ENCODE peak calls at places on chromosomes 6 and 20, in nine cellular contexts. One of them, this sample, is unnamed.

GRCh38 chr6:7537560-7538174 is 3.8 kb upstream of the DSP start:
- DNase-seq in fibroblast of lung: no peak
- DNase-seq in cardiac fibroblast: no peak
- DNase-seq in mesendoderm: no peak
- DNase-seq in activated CD4-positive, alpha-beta T cell treated with anti-CD3 and anti-CD28 coated beads, Interleukin-2, amount 10 ng/mL, durations not matched to agents 7 days and 5 days: no peak
- DNase-seq in occipital lobe: no peak
- DNase-seq in left ventricle myocardium inferior: no peak
- DNase-seq in posterior cingulate gyrus: no peak
- DNase-seq in tibial nerve: no peak
- DNase-seq in this sample: no peak

GRCh38 chr20:7754102-7754501 is 186.2 kb downstream of the HAO1 start:
- DNase-seq in fibroblast of lung: peak
- DNase-seq in cardiac fibroblast: no peak
- DNase-seq in mesendoderm: no peak
- DNase-seq in activated CD4-positive, alpha-beta T cell treated with anti-CD3 and anti-CD28 coated beads, Interleukin-2, amount 10 ng/mL, durations not matched to agents 7 days and 5 days: no peak
- DNase-seq in occipital lobe: no peak
- DNase-seq in left ventricle myocardium inferior: no peak
- DNase-seq in posterior cingulate gyrus: no peak
- DNase-seq in tibial nerve: no peak
- DNase-seq in this sample: no peak

GRCh38 chr6:79607000-79607399 is 24.1 kb upstream of the SH3BGRL2 start:
- DNase-seq in fibroblast of lung: peak
- DNase-seq in cardiac fibroblast: no peak
- DNase-seq in mesendoderm: no peak
- DNase-seq in activated CD4-positive, alpha-beta T cell treated with anti-CD3 and anti-CD28 coated beads, Interleukin-2, amount 10 ng/mL, durations not matched to agents 7 days and 5 days: no peak
- DNase-seq in occipital lobe: no peak
- DNase-seq in left ventricle myocardium inferior: no peak
- DNase-seq in posterior cingulate gyrus: no peak
- DNase-seq in tibial nerve: no peak
- DNase-seq in this sample: no peak

GRCh38 chr6:44512868-44513641 is 125.5 kb downstream of the CDC5L start:
- DNase-seq in fibroblast of lung: peak
- DNase-seq in cardiac fibroblast: no peak
- DNase-seq in mesendoderm: no peak
- DNase-seq in activated CD4-positive, alpha-beta T cell treated with anti-CD3 and anti-CD28 coated beads, Interleukin-2, amount 10 ng/mL, durations not matched to agents 7 days and 5 days: no peak
- DNase-seq in occipital lobe: no peak
- DNase-seq in left ventricle myocardium inferior: no peak
- DNase-seq in posterior cingulate gyrus: peak
- DNase-seq in tibial nerve: no peak
- DNase-seq in this sample: no peak

GRCh38 chr6:145025488-145025887 is 709.8 kb downstream of the EPM2A start:
- DNase-seq in fibroblast of lung: no peak
- DNase-seq in cardiac fibroblast: no peak
- DNase-seq in mesendoderm: no peak
- DNase-seq in activated CD4-positive, alpha-beta T cell treated with anti-CD3 and anti-CD28 coated beads, Interleukin-2, amount 10 ng/mL, durations not matched to agents 7 days and 5 days: no peak
- DNase-seq in occipital lobe: no peak
- DNase-seq in left ventricle myocardium inferior: no peak
- DNase-seq in posterior cingulate gyrus: no peak
- DNase-seq in tibial nerve: no peak
- DNase-seq in this sample: no peak

GRCh38 chr20:22048241-22048640 is 342.8 kb downstream of the PAX1 start:
- DNase-seq in fibroblast of lung: no peak
- DNase-seq in cardiac fibroblast: no peak
- DNase-seq in mesendoderm: no peak
- DNase-seq in activated CD4-positive, alpha-beta T cell treated with anti-CD3 and anti-CD28 coated beads, Interleukin-2, amount 10 ng/mL, durations not matched to agents 7 days and 5 days: no peak
- DNase-seq in occipital lobe: no peak
- DNase-seq in left ventricle myocardium inferior: no peak
- DNase-seq in posterior cingulate gyrus: no peak
- DNase-seq in tibial nerve: no peak
- DNase-seq in this sample: no peak

GRCh38 chr20:47392015-47392720 is 35.7 kb upstream of the ZMYND8 start:
- DNase-seq in fibroblast of lung: peak
- DNase-seq in cardiac fibroblast: peak
- DNase-seq in mesendoderm: peak
- DNase-seq in activated CD4-positive, alpha-beta T cell treated with anti-CD3 and anti-CD28 coated beads, Interleukin-2, amount 10 ng/mL, durations not matched to agents 7 days and 5 days: no peak
- DNase-seq in occipital lobe: peak
- DNase-seq in left ventricle myocardium inferior: peak
- DNase-seq in posterior cingulate gyrus: peak
- DNase-seq in tibial nerve: no peak
- DNase-seq in this sample: no peak

GRCh38 chr20:33761698-33762250 is 30.0 kb downstream of the ZNF341 start:
- DNase-seq in fibroblast of lung: no peak
- DNase-seq in cardiac fibroblast: no peak
- DNase-seq in mesendoderm: no peak
- DNase-seq in activated CD4-positive, alpha-beta T cell treated with anti-CD3 and anti-CD28 coated beads, Interleukin-2, amount 10 ng/mL, durations not matched to agents 7 days and 5 days: no peak
- DNase-seq in occipital lobe: no peak
- DNase-seq in left ventricle myocardium inferior: no peak
- DNase-seq in posterior cingulate gyrus: peak
- DNase-seq in tibial nerve: no peak
- DNase-seq in this sample: no peak

GRCh38 chr6:46925563-46926253 is 4.0 kb upstream of the ADGRF5 start:
- DNase-seq in fibroblast of lung: peak
- DNase-seq in cardiac fibroblast: peak
- DNase-seq in mesendoderm: no peak
- DNase-seq in activated CD4-positive, alpha-beta T cell treated with anti-CD3 and anti-CD28 coated beads, Interleukin-2, amount 10 ng/mL, durations not matched to agents 7 days and 5 days: no peak
- DNase-seq in occipital lobe: no peak
- DNase-seq in left ventricle myocardium inferior: no peak
- DNase-seq in posterior cingulate gyrus: no peak
- DNase-seq in tibial nerve: peak
- DNase-seq in this sample: no peak

GRCh38 chr20:45229264-45230056 is 8.3 kb downstream of the SEMG2 start:
- DNase-seq in fibroblast of lung: no peak
- DNase-seq in cardiac fibroblast: peak
- DNase-seq in mesendoderm: peak
- DNase-seq in activated CD4-positive, alpha-beta T cell treated with anti-CD3 and anti-CD28 coated beads, Interleukin-2, amount 10 ng/mL, durations not matched to agents 7 days and 5 days: peak
- DNase-seq in occipital lobe: no peak
- DNase-seq in left ventricle myocardium inferior: no peak
- DNase-seq in posterior cingulate gyrus: no peak
- DNase-seq in tibial nerve: no peak
- DNase-seq in this sample: no peak

GRCh38 chr20:34708621-34709043 is 4.5 kb downstream of the TP53INP2 start:
- DNase-seq in fibroblast of lung: peak
- DNase-seq in cardiac fibroblast: peak
- DNase-seq in mesendoderm: peak
- DNase-seq in activated CD4-positive, alpha-beta T cell treated with anti-CD3 and anti-CD28 coated beads, Interleukin-2, amount 10 ng/mL, durations not matched to agents 7 days and 5 days: peak
- DNase-seq in occipital lobe: peak
- DNase-seq in left ventricle myocardium inferior: peak
- DNase-seq in posterior cingulate gyrus: peak
- DNase-seq in tibial nerve: peak
- DNase-seq in this sample: peak

GRCh38 chr6:133467982-133468380 is 226.8 kb downstream of the EYA4 start:
- DNase-seq in fibroblast of lung: peak
- DNase-seq in cardiac fibroblast: peak
- DNase-seq in mesendoderm: no peak
- DNase-seq in activated CD4-positive, alpha-beta T cell treated with anti-CD3 and anti-CD28 coated beads, Interleukin-2, amount 10 ng/mL, durations not matched to agents 7 days and 5 days: no peak
- DNase-seq in occipital lobe: no peak
- DNase-seq in left ventricle myocardium inferior: no peak
- DNase-seq in posterior cingulate gyrus: no peak
- DNase-seq in tibial nerve: no peak
- DNase-seq in this sample: no peak

GRCh38 chr6:25623874-25624273 is 28.1 kb upstream of the SCGN start:
- DNase-seq in fibroblast of lung: no peak
- DNase-seq in cardiac fibroblast: no peak
- DNase-seq in mesendoderm: no peak
- DNase-seq in activated CD4-positive, alpha-beta T cell treated with anti-CD3 and anti-CD28 coated beads, Interleukin-2, amount 10 ng/mL, durations not matched to agents 7 days and 5 days: no peak
- DNase-seq in occipital lobe: no peak
- DNase-seq in left ventricle myocardium inferior: no peak
- DNase-seq in posterior cingulate gyrus: no peak
- DNase-seq in tibial nerve: no peak
- DNase-seq in this sample: no peak

GRCh38 chr20:63062188-63063140 is 55.7 kb upstream of the BHLHE23 start:
- DNase-seq in fibroblast of lung: no peak
- DNase-seq in cardiac fibroblast: no peak
- DNase-seq in mesendoderm: no peak
- DNase-seq in activated CD4-positive, alpha-beta T cell treated with anti-CD3 and anti-CD28 coated beads, Interleukin-2, amount 10 ng/mL, durations not matched to agents 7 days and 5 days: no peak
- DNase-seq in occipital lobe: no peak
- DNase-seq in left ventricle myocardium inferior: peak
- DNase-seq in posterior cingulate gyrus: peak
- DNase-seq in tibial nerve: no peak
- DNase-seq in this sample: no peak

GRCh38 chr6:104799134-104799657 is 60.5 kb downstream of the HACE1 start:
- DNase-seq in fibroblast of lung: no peak
- DNase-seq in cardiac fibroblast: no peak
- DNase-seq in mesendoderm: no peak
- DNase-seq in activated CD4-positive, alpha-beta T cell treated with anti-CD3 and anti-CD28 coated beads, Interleukin-2, amount 10 ng/mL, durations not matched to agents 7 days and 5 days: no peak
- DNase-seq in occipital lobe: no peak
- DNase-seq in left ventricle myocardium inferior: no peak
- DNase-seq in posterior cingulate gyrus: no peak
- DNase-seq in tibial nerve: no peak
- DNase-seq in this sample: no peak

GRCh38 chr20:50624351-50625016 is 66.9 kb downstream of the RIPOR3 start:
- DNase-seq in fibroblast of lung: no peak
- DNase-seq in cardiac fibroblast: no peak
- DNase-seq in mesendoderm: no peak
- DNase-seq in activated CD4-positive, alpha-beta T cell treated with anti-CD3 and anti-CD28 coated beads, Interleukin-2, amount 10 ng/mL, durations not matched to agents 7 days and 5 days: no peak
- DNase-seq in occipital lobe: no peak
- DNase-seq in left ventricle myocardium inferior: no peak
- DNase-seq in posterior cingulate gyrus: no peak
- DNase-seq in tibial nerve: no peak
- DNase-seq in this sample: no peak

GRCh38 chr6:24547243-24547642 is 52.5 kb downstream of the ALDH5A1 start:
- DNase-seq in fibroblast of lung: peak
- DNase-seq in cardiac fibroblast: peak
- DNase-seq in mesendoderm: peak
- DNase-seq in activated CD4-positive, alpha-beta T cell treated with anti-CD3 and anti-CD28 coated beads, Interleukin-2, amount 10 ng/mL, durations not matched to agents 7 days and 5 days: peak
- DNase-seq in occipital lobe: no peak
- DNase-seq in left ventricle myocardium inferior: no peak
- DNase-seq in posterior cingulate gyrus: no peak
- DNase-seq in tibial nerve: no peak
- DNase-seq in this sample: no peak

GRCh38 chr6:37061157-37061804 is 55.8 kb downstream of the FGD2 start:
- DNase-seq in fibroblast of lung: no peak
- DNase-seq in cardiac fibroblast: no peak
- DNase-seq in mesendoderm: no peak
- DNase-seq in activated CD4-positive, alpha-beta T cell treated with anti-CD3 and anti-CD28 coated beads, Interleukin-2, amount 10 ng/mL, durations not matched to agents 7 days and 5 days: no peak
- DNase-seq in occipital lobe: no peak
- DNase-seq in left ventricle myocardium inferior: peak
- DNase-seq in posterior cingulate gyrus: peak
- DNase-seq in tibial nerve: no peak
- DNase-seq in this sample: peak

GRCh38 chr6:3841066-3841454 is 8.1 kb upstream of the FAM50B start:
- DNase-seq in fibroblast of lung: peak
- DNase-seq in cardiac fibroblast: peak
- DNase-seq in mesendoderm: no peak
- DNase-seq in activated CD4-positive, alpha-beta T cell treated with anti-CD3 and anti-CD28 coated beads, Interleukin-2, amount 10 ng/mL, durations not matched to agents 7 days and 5 days: no peak
- DNase-seq in occipital lobe: no peak
- DNase-seq in left ventricle myocardium inferior: no peak
- DNase-seq in posterior cingulate gyrus: no peak
- DNase-seq in tibial nerve: no peak
- DNase-seq in this sample: no peak

This sample was measured in anterior cingulate cortex.